ENCODE peak calls at places on chromosomes 7 and 10, in six cellular contexts. G is COR-L47; Q is fibroblast of pulmonary artery; K is GM12878; J is stimulated activated CD8-positive, alpha-beta memory T cell treated with anti-CD3 and anti-CD28 coated beads, Interleukin-4, amount 100 ng/mL, for 1 hour; L is lower leg skin. Z is an unnamed sample.

GRCh38 chr7:107394831-107395230 is 75.0 kb upstream of the GPR22 start:
- DNase-seq in G (no peak), Q (peak; percentile 54), K (no peak), J (no peak), L (no peak), Z (no peak)

GRCh38 chr7:52297128-52297527 is 738.3 kb upstream of the POM121L12 start:
- DNase-seq in G (no peak), Q (no peak), K (no peak), J (no peak), L (no peak), Z (no peak)

GRCh38 chr7:74405191-74405898 is 48.4 kb upstream of the GTF2IRD1 start:
- DNase-seq in G (peak; percentile 25), Q (peak; percentile 10), K (no peak), J (no peak), L (no peak), Z (no peak)

GRCh38 chr10:29131952-29132820 is 156.7 kb upstream of the LYZL1 start:
- DNase-seq in G (peak; percentile 53), Q (peak; percentile 55), K (no peak), J (no peak), L (no peak), Z (no peak)

GRCh38 chr10:63206997-63207952 is 74.1 kb downstream of the NRBF2 start:
- DNase-seq in G (peak; percentile 78), Q (peak; percentile 88), K (peak; percentile 36), J (no peak), L (no peak), Z (no peak)

GRCh38 chr7:35255909-35256876 is 2.3 kb upstream of the TBX20 start:
- DNase-seq in G (no peak), Q (no peak), K (no peak), J (no peak), L (no peak), Z (no peak)

GRCh38 chr10:110404374-110404773 is 93.3 kb upstream of the DUSP5 start:
- DNase-seq in G (no peak), Q (no peak), K (no peak), J (no peak), L (no peak), Z (no peak)

GRCh38 chr7:143299840-143300239 is 11.7 kb downstream of the CASP2 start:
- DNase-seq in G (no peak), Q (no peak), K (no peak), J (peak; percentile 40), L (no peak), Z (peak; percentile 84)

GRCh38 chr7:6235029-6235627 is 37.3 kb downstream of the CYTH3 start:
- DNase-seq in G (no peak), Q (no peak), K (no peak), J (no peak), L (no peak), Z (no peak)

GRCh38 chr7:91126762-91127161 is 137.5 kb upstream of the FZD1 start:
- DNase-seq in G (no peak), Q (no peak), K (no peak), J (no peak), L (no peak), Z (no peak)

GRCh38 chr7:115662676-115663075 is 367.9 kb downstream of the TFEC start:
- DNase-seq in G (no peak), Q (no peak), K (no peak), J (no peak), L (no peak), Z (no peak)

GRCh38 chr7:42831051-42831952 is 80.6 kb downstream of the C7orf25 start:
- DNase-seq in G (no peak), Q (peak; percentile 62), K (no peak), J (no peak), L (no peak), Z (no peak)

GRCh38 chr7:85226401-85227085 is 39.7 kb upstream of the SEMA3D start:
- DNase-seq in G (no peak), Q (no peak), K (no peak), J (no peak), L (no peak), Z (no peak)

Z was measured in activated effector memory CD4-positive, alpha-beta T cell treated with anti-CD3 and anti-CD28 coated beads, Interleukin-2, amount 50 U/mL, for 16 hours.